ENCODE peak calls at places on chromosomes 4 and X, in ten cellular contexts. U, V, J, T, M, I, Q, R, D and G are unnamed samples.

GRCh38 chrX:108131471-108131870 is 39.9 kb downstream of the ATG4A start:
- DNase-seq in T (no peak), R (no peak), M (no peak), J (no peak), Q (no peak), V (peak), D (no peak), I (no peak), U (no peak), G (no peak)

GRCh38 chr4:80710748-80711451 is 319.6 kb upstream of the BMP3 start:
- DNase-seq in V (no peak), J (no peak), D (no peak), I (no peak), Q (no peak), R (no peak), U (no peak), M (no peak), T (no peak), G (no peak)

GRCh38 chr4:46329118-46329976 is 60.6 kb downstream of the GABRA2 start:
- DNase-seq in D (no peak), R (no peak), V (no peak), I (peak), J (no peak), T (no peak), U (no peak), Q (no peak), M (no peak), G (peak)

GRCh38 chr4:120773641-120774040 is 148.9 kb downstream of the PRDM5 start:
- DNase-seq in Q (no peak), I (no peak), T (no peak), J (no peak), M (no peak), D (no peak), V (no peak), R (peak), U (no peak), G (no peak)

GRCh38 chr4:94743838-94744237 is 13.9 kb upstream of the BMPR1B start:
- DNase-seq in T (no peak), V (no peak), D (no peak), U (no peak), J (no peak), R (no peak), Q (no peak), M (no peak), I (no peak), G (no peak)

GRCh38 chr4:113684534-113685091 is 76.9 kb downstream of the CAMK2D start:
- DNase-seq in T (peak), V (peak), M (peak), I (no peak), Q (no peak), U (no peak), J (no peak), D (peak), R (no peak), G (peak)

GRCh38 chr4:18512718-18513117 is 491.2 kb upstream of the LCORL start:
- DNase-seq in V (no peak), R (no peak), U (no peak), I (no peak), T (no peak), D (no peak), Q (no peak), M (no peak), J (no peak), G (no peak)

GRCh38 chr4:71268156-71268555 is 70.7 kb upstream of the SLC4A4 start:
- DNase-seq in T (no peak), V (peak), D (peak), Q (no peak), I (no peak), R (no peak), J (no peak), U (no peak), M (no peak), G (no peak)

GRCh38 chrX:137227164-137227563 is 193.4 kb upstream of the GPR101 start:
- DNase-seq in J (no peak), V (no peak), U (no peak), Q (no peak), M (no peak), I (no peak), T (no peak), R (no peak), D (no peak), G (no peak)

GRCh38 chr4:57369446-57369845 is 259.3 kb upstream of the IGFBP7 start:
- DNase-seq in Q (no peak), I (no peak), R (no peak), J (no peak), U (no peak), M (no peak), D (no peak), T (no peak), V (peak), G (no peak)

GRCh38 chr4:6557185-6557584 is 17.8 kb upstream of the MAN2B2 start:
- DNase-seq in Q (no peak), U (no peak), D (no peak), R (no peak), I (no peak), T (no peak), M (no peak), V (no peak), J (no peak), G (no peak)

GRCh38 chr4:111618908-111619307 is 526.3 kb upstream of the FAM241A start:
- DNase-seq in V (peak), U (no peak), T (no peak), J (no peak), M (no peak), D (no peak), I (no peak), Q (no peak), R (no peak), G (no peak)

GRCh38 chrX:49192722-49193328 is 6.7 kb upstream of the PRICKLE3 start:
- DNase-seq in V (no peak), M (no peak), U (no peak), T (no peak), R (no peak), Q (no peak), I (no peak), D (no peak), J (no peak), G (peak)
- TF ChIP-seq CTCF in V (peak), M (no peak), U (peak), T (peak), R (peak), Q (no peak), I (peak), D (peak), J (peak), G (peak)

GRCh38 chrX:15594371-15594770 is 6.4 kb downstream of the ACE2 start:
- DNase-seq in J (no peak), I (no peak), V (no peak), Q (no peak), D (no peak), T (no peak), M (no peak), R (no peak), U (no peak), G (no peak)
- TF ChIP-seq CTCF in J (no peak), I (no peak), V (no peak), Q (no peak), D (peak), T (no peak), M (no peak), R (no peak), U (peak), G (no peak)

DNA sequence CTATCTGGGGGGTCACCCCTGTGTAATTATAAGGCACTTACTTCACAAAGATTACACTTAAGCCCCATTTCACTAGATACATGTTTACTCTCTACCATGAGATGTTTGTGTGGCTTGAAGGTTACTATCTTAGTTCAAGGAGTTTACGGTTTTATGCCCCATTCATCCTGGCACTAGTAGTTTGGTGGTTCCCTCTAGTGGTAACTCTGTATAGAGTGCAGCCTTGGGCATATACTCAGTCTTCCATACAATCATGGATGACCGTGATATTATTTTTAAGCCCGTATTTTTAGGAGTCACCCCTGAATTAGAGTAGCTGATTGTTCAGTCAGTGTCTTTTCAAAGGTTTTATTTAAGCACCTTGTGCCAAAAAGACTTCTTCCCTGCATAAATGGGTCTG is 109.9 kb upstream of the FAM47C start:
- DNase-seq in J (no peak), I (peak), D (peak), U (no peak), Q (no peak), R (no peak), M (no peak), V (no peak), T (no peak), G (no peak)
- TF ChIP-seq CTCF in J (no peak), I (peak), D (peak), U (peak), Q (no peak), R (peak), M (no peak), V (peak), T (no peak), G (no peak)

GRCh38 chr4:988726-989721 is 2.2 kb downstream of the IDUA start:
- DNase-seq in D (no peak), V (no peak), J (no peak), R (no peak), U (no peak), M (no peak), I (no peak), Q (no peak), T (no peak), G (no peak)

GRCh38 chr4:990746-991367 is 2.3 kb downstream of the SLC26A1 start:
- DNase-seq in U (no peak), R (no peak), M (no peak), V (no peak), I (no peak), Q (no peak), T (no peak), J (no peak), D (no peak), G (no peak)

GRCh38 chr4:991451-992296 is 1.5 kb downstream of the SLC26A1 start:
- DNase-seq in J (no peak), M (no peak), U (no peak), I (no peak), T (no peak), Q (no peak), R (no peak), D (no peak), V (no peak), G (no peak)

GRCh38 chr4:987689-988513 is 1.1 kb downstream of the IDUA start:
- DNase-seq in I (no peak), D (no peak), R (no peak), Q (no peak), V (no peak), U (no peak), M (no peak), T (no peak), J (no peak), G (no peak)

DNA sequence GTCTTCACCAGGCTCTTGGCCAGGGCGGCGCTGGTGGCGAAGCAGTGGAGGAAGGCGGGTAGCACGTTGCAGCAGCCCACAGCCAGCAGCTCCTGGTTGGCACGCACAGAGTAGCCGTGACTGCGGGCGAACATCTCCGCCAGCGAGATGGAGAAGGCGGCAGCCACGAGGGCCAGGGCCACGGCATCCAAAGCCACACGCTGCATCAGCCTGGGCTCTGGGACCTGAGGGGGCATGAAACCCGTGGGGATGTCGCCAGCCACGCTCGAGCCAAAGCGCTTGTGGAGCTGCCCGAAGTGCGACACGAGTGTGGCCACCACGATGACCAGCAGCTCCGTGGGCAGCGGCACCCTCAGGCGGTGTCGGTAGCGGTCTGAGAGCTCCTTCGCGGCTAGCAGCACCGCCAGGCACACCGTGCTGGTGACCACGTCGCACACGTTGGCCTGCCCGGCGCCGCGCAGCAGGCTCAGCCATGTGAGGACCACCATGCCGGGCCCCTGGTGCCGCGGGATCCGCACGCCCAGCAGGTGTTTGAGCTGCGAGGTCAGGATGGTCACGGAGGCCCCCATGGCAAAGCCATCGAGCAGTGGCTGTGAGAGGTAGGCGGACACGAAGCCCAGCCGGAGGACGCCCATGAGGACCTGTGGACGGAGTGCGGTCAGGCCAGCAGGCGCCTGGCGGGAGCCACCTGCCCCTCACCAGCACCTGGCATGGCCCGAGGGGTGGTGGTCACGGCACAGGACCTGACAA is 3.1 kb downstream of the IDUA start:
- DNase-seq in V (no peak), R (no peak), J (no peak), M (no peak), I (no peak), T (no peak), Q (no peak), D (no peak), U (no peak), G (no peak)
- TF ChIP-seq CTCF in V (no peak), R (no peak), J (no peak), M (no peak), I (no peak), T (no peak), Q (no peak), D (no peak), U (no peak), G (no peak)

DNA sequence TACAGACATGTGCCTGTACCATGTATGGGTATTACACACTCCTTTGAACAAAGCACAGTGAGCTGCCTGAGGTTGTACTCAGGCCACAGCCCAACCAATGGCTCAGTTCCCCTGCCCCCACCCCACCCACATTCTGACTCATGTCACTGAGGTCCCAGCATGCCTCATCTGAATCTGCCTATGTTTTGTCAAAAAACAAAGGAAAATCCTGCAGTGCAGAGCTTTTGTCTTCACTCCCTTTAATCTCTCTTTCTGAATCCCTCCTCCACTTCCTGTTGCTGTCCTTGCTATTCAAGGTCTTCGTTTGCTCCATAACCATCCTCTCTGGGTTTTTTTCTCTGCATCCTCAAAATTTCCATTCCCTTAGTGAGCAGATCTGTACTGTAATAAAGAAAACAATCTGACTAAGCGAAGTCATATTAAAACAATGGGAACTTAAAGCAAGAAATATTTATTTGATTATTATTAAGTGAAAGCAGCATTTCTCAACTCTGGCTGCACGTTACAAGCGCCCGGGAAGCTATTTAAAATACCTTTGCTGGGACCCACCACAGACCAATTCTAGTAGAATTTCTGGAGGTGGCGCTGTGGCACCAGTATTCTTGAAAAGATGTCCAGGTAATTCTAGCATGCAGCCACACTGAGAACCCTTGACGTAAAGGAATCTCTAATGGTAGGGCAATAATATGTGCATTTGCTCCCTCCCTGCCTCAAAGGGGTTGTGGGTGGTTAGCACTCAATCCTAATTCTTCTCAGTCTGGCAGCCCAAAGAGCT is 8.8 kb downstream of the GUCY2F start:
- DNase-seq in J (no peak), R (no peak), I (peak), D (peak), V (peak), T (no peak), U (no peak), M (no peak), Q (no peak), G (peak)
- TF ChIP-seq CTCF in J (no peak), R (no peak), I (peak), D (peak), V (peak), T (no peak), U (peak), M (no peak), Q (no peak), G (no peak)

DNA sequence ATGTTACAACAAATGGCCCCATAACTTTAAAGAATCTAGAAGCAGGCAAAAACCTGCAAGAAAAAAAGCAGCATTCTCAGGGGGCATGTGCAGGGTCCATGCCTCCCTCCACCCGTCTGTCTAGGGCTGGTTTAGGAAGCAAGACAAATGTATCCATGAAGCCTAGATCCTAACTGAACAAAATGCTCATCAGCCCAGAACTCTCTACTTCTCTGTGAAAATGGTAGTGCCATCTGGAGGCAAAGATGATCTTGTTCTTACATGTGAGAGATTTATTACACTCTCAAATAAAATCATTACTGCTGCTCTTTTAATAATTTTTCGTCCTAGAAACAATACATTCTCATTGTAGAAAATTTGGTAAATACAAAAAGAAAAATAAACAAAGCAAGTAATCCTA is 26.7 kb downstream of the NR3C2 start:
- DNase-seq in J (no peak), T (no peak), D (no peak), Q (no peak), M (no peak), R (no peak), I (no peak), U (no peak), V (no peak), G (no peak)
- TF ChIP-seq CTCF in J (peak), T (no peak), D (no peak), Q (no peak), M (no peak), R (no peak), I (no peak), U (peak), V (no peak), G (peak)

GRCh38 chr4:76252271-76252653 is 741 bp downstream of the FAM47E start:
- DNase-seq in D (no peak), Q (no peak), R (no peak), M (no peak), U (no peak), I (no peak), J (no peak), T (no peak), V (no peak), G (no peak)

GRCh38 chr4:76250962-76251361 is 559 bp upstream of the FAM47E start:
- DNase-seq in Q (no peak), J (no peak), I (no peak), M (no peak), V (no peak), T (no peak), R (no peak), U (no peak), D (no peak), G (peak)

GRCh38 chr4:76246025-76246424 is 5.5 kb upstream of the FAM47E start:
- DNase-seq in T (no peak), U (no peak), V (no peak), I (no peak), J (no peak), R (no peak), M (no peak), Q (no peak), D (no peak), G (no peak)

GRCh38 chr4:76251448-76252270 is at the start of gene FAM47E:
- DNase-seq in Q (peak), M (peak), V (peak), D (peak), R (peak), J (peak), I (peak), U (peak), T (peak), G (peak)

GRCh38 chr4:76246852-76247251 is 4.7 kb upstream of the FAM47E start:
- DNase-seq in D (no peak), J (no peak), U (no peak), Q (no peak), I (no peak), V (no peak), M (no peak), R (no peak), T (no peak), G (no peak)
- TF ChIP-seq CTCF in D (no peak), J (no peak), U (no peak), Q (no peak), I (no peak), V (no peak), M (no peak), R (no peak), T (no peak), G (no peak)